ENCODE peak calls at places on chromosomes 4 and X, in eight cellular contexts. M is endothelial cell, K is transverse colon, U is adrenal gland, C is Caco-2, E is mesothelial cell of epicardium, A is neural progenitor cell, B is choroid plexus epithelial cell. D is an unnamed sample.

GRCh38 chr4:3021627-3022026 is 52.7 kb downstream of the HTT-AS start:
- DNase-seq in K (no peak), E (no peak), C (no peak), U (no peak), A (no peak), M (no peak), B (no peak), D (no peak)

GRCh38 chr4:16643852-16644251 is 254.6 kb downstream of the LDB2 start:
- DNase-seq in E (no peak), A (no peak), M (no peak), C (no peak), K (no peak), U (no peak), B (no peak), D (no peak)

GRCh38 chr4:1783970-1784369 is 9.1 kb upstream of the FGFR3 start:
- DNase-seq in C (no peak), A (no peak), B (no peak), M (no peak), K (no peak), E (no peak), U (peak), D (no peak)

GRCh38 chr4:2341261-2341841 is 77.1 kb downstream of the ZFYVE28 start:
- DNase-seq in C (peak), B (no peak), A (no peak), E (peak), K (no peak), U (peak), M (peak), D (peak)

GRCh38 chrX:41875142-41875541 is 48.2 kb downstream of the CASK start:
- DNase-seq in M (no peak), K (no peak), A (no peak), E (no peak), C (no peak), U (no peak), B (peak), D (no peak)

GRCh38 chr4:70623301-70623700 is 5.2 kb upstream of the ENAM start:
- DNase-seq in M (no peak), C (no peak), A (no peak), K (no peak), E (no peak), U (no peak), B (no peak), D (no peak)

GRCh38 chr4:39312821-39313220 is 53.3 kb downstream of the RFC1 start:
- DNase-seq in U (no peak), E (no peak), K (no peak), C (no peak), B (no peak), A (no peak), M (no peak), D (no peak)

GRCh38 chr4:25098964-25099843 is 61.0 kb downstream of the SEPSECS start:
- DNase-seq in A (no peak), C (no peak), B (peak), M (no peak), U (peak), K (peak), E (no peak), D (no peak)

GRCh38 chrX:149493567-149494562 is 11.2 kb downstream of the IDS start:
- DNase-seq in B (no peak), U (no peak), K (peak), A (no peak), C (no peak), M (no peak), E (no peak), D (no peak)

GRCh38 chr4:8238515-8239053 is 31.0 kb upstream of the HTRA3 start:
- DNase-seq in A (peak), M (peak), C (peak), U (no peak), K (peak), B (no peak), E (no peak), D (no peak)

GRCh38 chr4:187258651-187259401 is 535.2 kb upstream of the FAT1 start:
- DNase-seq in K (no peak), E (no peak), B (no peak), M (no peak), A (peak), U (no peak), C (no peak), D (no peak)

GRCh38 chr4:84877051-84877833 is 89.2 kb downstream of the WDFY3 start:
- DNase-seq in U (no peak), M (no peak), B (peak), A (no peak), C (no peak), E (no peak), K (no peak), D (no peak)

GRCh38 chr4:74287164-74287563 is 21.1 kb upstream of the EPGN start:
- DNase-seq in E (no peak), A (no peak), K (no peak), C (no peak), B (no peak), U (no peak), M (no peak), D (no peak)

GRCh38 chrX:73213734-73214133 is 917 bp downstream of the NAP1L2 start:
- DNase-seq in U (no peak), C (no peak), B (no peak), K (no peak), A (no peak), M (no peak), E (no peak), D (no peak)

GRCh38 chr4:68906238-68907137 is 45.1 kb downstream of the UGT2A3 start:
- DNase-seq in K (no peak), M (peak), B (no peak), E (no peak), C (peak), A (peak), U (no peak), D (no peak)

GRCh38 chr4:68905598-68906237 is 45.9 kb downstream of the UGT2A3 start:
- DNase-seq in U (no peak), K (no peak), M (no peak), E (no peak), C (peak), A (peak), B (peak), D (no peak)

GRCh38 chr4:68907230-68907629 is 44.4 kb downstream of the UGT2A3 start:
- DNase-seq in U (no peak), A (no peak), E (no peak), C (no peak), K (no peak), B (no peak), M (no peak), D (no peak)

GRCh38 chr4:68907788-68908700 is 43.6 kb downstream of the UGT2A3 start:
- DNase-seq in M (no peak), E (no peak), U (no peak), K (no peak), B (no peak), A (no peak), C (no peak), D (no peak)

DNA sequence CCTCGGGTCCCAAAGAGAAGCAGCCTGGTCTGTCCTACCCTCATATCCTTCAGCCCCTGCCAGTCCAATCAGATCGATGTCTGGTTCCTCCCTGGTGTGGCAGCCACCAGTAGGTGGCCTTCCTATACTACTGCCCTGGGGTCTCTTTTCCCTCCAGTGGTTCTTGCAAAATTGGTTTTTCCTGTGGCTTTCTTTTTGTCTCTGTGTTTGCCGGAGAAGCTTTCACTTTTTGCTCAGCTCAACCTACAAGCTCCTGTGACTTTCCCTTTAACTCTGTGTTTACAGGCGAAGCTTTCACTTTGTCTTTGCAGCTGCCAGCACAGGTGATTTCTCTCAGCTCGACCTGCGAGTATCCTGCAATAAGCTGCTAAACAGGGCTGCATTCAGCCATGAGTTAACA is 46.8 kb downstream of the UGT2A3 start:
- DNase-seq in B (no peak), K (peak), E (no peak), C (peak), U (no peak), M (peak), A (peak), D (no peak)
- TF ChIP-seq CTCF in B (peak), K (no peak), E (no peak), C (peak), U (no peak), M (peak), A (peak), D (no peak)

GRCh38 chr4:180100433-180101344 is 2142.5 kb upstream of the TENM3 start:
- DNase-seq in A (no peak), B (no peak), C (no peak), U (no peak), K (no peak), M (no peak), E (no peak), D (no peak)

GRCh38 chr4:180101348-180102083 is 2141.7 kb upstream of the TENM3 start:
- DNase-seq in U (no peak), A (no peak), M (no peak), E (no peak), B (no peak), K (no peak), C (no peak), D (peak)

GRCh38 chr4:180105362-180105761 is 2137.8 kb upstream of the TENM3 start:
- DNase-seq in U (no peak), B (no peak), A (no peak), K (no peak), C (no peak), M (no peak), E (no peak), D (no peak)

GRCh38 chr4:180106122-180106521 is 2137.1 kb upstream of the TENM3 start:
- DNase-seq in M (no peak), B (no peak), E (no peak), K (no peak), A (no peak), C (no peak), U (no peak), D (no peak)

DNA sequence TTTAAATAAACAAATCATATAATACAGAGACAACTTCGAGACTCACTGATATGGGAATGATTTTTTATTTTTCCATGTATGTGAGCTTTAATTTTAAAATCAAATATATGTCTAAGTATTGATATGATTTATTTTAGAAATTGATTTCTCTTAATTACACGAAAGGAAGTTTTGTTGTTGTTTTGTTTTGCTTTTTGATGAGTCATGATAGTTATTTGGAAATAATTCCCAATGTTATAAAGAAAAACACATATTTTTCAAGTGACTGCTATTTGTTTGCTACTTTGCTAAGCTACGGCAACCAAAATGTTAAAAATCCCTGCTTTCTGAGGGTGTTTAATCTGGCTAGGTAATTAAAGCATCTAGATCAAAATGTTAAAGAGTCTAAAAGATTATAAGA is 2139.4 kb upstream of the TENM3 start:
- DNase-seq in C (no peak), K (no peak), U (no peak), M (no peak), E (no peak), B (no peak), A (no peak), D (no peak)
- TF ChIP-seq CTCF in C (no peak), K (no peak), U (no peak), M (no peak), E (no peak), B (no peak), A (no peak), D (no peak)

GRCh38 chr4:166501941-166502382 is 628.9 kb downstream of the TLL1 start:
- DNase-seq in C (no peak), A (peak), K (no peak), E (peak), U (peak), M (peak), B (peak), D (no peak)
- TF ChIP-seq CTCF in C (peak), A (peak), K (no peak), E (no peak), U (no peak), M (no peak), B (peak), D (peak)

GRCh38 chrX:19589105-19589504 is 73.8 kb upstream of the MAP3K15 start:
- DNase-seq in K (no peak), U (no peak), C (no peak), A (no peak), B (no peak), M (no peak), E (no peak), D (no peak)

GRCh38 chrX:19599253-19599652 is 83.9 kb upstream of the MAP3K15 start:
- DNase-seq in C (no peak), K (no peak), M (no peak), E (no peak), U (no peak), B (no peak), A (no peak), D (no peak)

GRCh38 chrX:19592952-19593351 is 77.6 kb upstream of the MAP3K15 start:
- DNase-seq in E (no peak), C (no peak), B (no peak), M (no peak), A (no peak), U (no peak), K (no peak), D (no peak)

GRCh38 chrX:19595036-19595435 is 79.7 kb upstream of the MAP3K15 start:
- DNase-seq in U (no peak), M (no peak), A (no peak), K (no peak), C (no peak), B (no peak), E (no peak), D (no peak)

DNA sequence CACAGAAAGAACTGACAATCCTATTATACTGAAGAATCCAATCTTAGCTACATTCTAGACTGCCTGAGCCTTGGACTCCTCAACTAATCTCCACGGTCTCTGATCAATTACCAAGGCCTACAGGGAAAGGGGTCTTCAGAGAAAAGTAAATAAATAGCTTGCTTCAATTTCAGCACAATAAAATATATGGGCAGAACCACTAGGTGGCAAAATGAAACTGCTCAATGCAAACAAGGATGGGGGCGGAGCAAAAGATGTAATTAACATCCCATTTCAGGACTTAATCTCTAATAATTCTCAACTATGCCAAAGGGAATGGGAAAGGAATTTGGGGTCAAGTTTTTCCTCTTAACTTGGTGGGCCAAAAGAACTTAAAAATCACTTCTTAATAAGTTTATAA is 78.4 kb upstream of the MAP3K15 start:
- DNase-seq in M (no peak), K (no peak), B (peak), C (no peak), A (no peak), E (no peak), U (no peak), D (no peak)
- TF ChIP-seq CTCF in M (peak), K (peak), B (peak), C (peak), A (peak), E (peak), U (peak), D (peak)

GRCh38 chrX:38770152-38770551 is 31.1 kb upstream of the MID1IP1 start:
- DNase-seq in E (no peak), C (no peak), U (no peak), K (no peak), M (no peak), A (no peak), B (no peak), D (no peak)

DNA sequence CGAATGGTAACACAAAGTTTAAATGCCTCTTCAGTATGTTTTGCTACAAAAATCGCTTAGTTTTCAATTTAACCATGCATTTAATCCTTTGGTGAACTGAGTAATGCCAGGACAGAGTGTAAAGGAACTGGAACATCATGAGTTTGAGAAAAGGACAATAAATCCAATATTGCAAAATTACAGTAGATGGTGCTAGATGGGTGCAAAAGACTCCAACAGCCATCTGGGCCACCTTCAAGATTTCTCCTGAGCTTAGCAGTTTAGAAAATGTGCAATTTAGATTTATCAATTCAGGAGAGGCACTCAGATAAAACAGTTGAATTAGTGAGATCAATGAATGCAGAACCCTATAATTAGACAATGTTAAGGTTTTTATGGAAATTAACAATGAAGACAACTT is 33.2 kb upstream of the MID1IP1 start:
- DNase-seq in U (no peak), C (no peak), K (no peak), E (no peak), B (peak), A (no peak), M (no peak), D (no peak)
- TF ChIP-seq CTCF in U (peak), C (no peak), K (peak), E (no peak), B (peak), A (no peak), M (no peak), D (peak)

D was measured in osteocyte.